ENCODE peak calls at places on chromosomes 6 and 20, in nine cellular contexts. I is MCF 10A, J is fibroblast of mammary gland, H is brain microvascular endothelial cell, Q is A549, W is cardiac muscle cell, L is GM20000, B is left lung, Z is neural crest cell. X is an unnamed sample.

GRCh38 chr20:18986895-18987580 is 173.5 kb downstream of the SCP2D1 start:
- DNase-seq in I (no peak), J (no peak), H (no peak), Q (no peak), W (no peak), L (no peak), B (no peak), Z (no peak), X (no peak)

GRCh38 chr20:19742974-19743649 is 14.9 kb upstream of the RIN2 start:
- DNase-seq in I (no peak), J (no peak), H (no peak), Q (no peak), W (no peak), L (no peak), B (no peak), Z (no peak), X (no peak)

GRCh38 chr6:137931849-137932465 is 64.9 kb downstream of the TNFAIP3 start:
- DNase-seq in I (no peak), J (no peak), H (no peak), Q (no peak), W (no peak), L (no peak), B (no peak), Z (no peak), X (no peak)

GRCh38 chr20:11917663-11918062 is at the start of gene BTBD3:
- DNase-seq in I (no peak), J (peak), H (peak), Q (no peak), W (peak), L (peak), B (peak), Z (no peak), X (peak)

GRCh38 chr6:41823178-41823577 is 35.7 kb downstream of the TOMM6 start:
- DNase-seq in I (no peak), J (no peak), H (no peak), Q (no peak), W (no peak), L (no peak), B (no peak), Z (no peak), X (no peak)

GRCh38 chr6:158376650-158377081 is 64.4 kb downstream of the TULP4 start:
- DNase-seq in I (peak), J (peak), H (no peak), Q (no peak), W (no peak), L (no peak), B (no peak), Z (no peak), X (peak)

GRCh38 chr20:35171753-35172433 is at the start of gene PROCR:
- DNase-seq in I (peak), J (peak), H (peak), Q (peak), W (peak), L (peak), B (peak), Z (no peak), X (peak)

GRCh38 chr6:170137911-170138910 is 152.7 kb downstream of the DLL1 start:
- DNase-seq in I (no peak), J (no peak), H (no peak), Q (no peak), W (no peak), L (peak), B (peak), Z (no peak), X (no peak)

GRCh38 chr6:30938730-30939129 is 2.0 kb upstream of the MUCL3 start:
- DNase-seq in I (peak), J (no peak), H (no peak), Q (no peak), W (no peak), L (no peak), B (no peak), Z (no peak), X (no peak)

GRCh38 chr6:30322527-30323501 is 3.9 kb upstream of the TRIM39 start:
- DNase-seq in I (peak), J (peak), H (peak), Q (no peak), W (peak), L (no peak), B (no peak), Z (no peak), X (no peak)

GRCh38 chr6:25701807-25702206 is 49.8 kb downstream of the SCGN start:
- DNase-seq in I (no peak), J (no peak), H (no peak), Q (no peak), W (no peak), L (no peak), B (no peak), Z (no peak), X (no peak)

GRCh38 chr6:25671652-25672051 is 19.6 kb downstream of the SCGN start:
- DNase-seq in I (no peak), J (no peak), H (no peak), Q (no peak), W (no peak), L (no peak), B (no peak), Z (no peak), X (no peak)

GRCh38 chr20:38272961-38273360 is 12.4 kb upstream of the KIAA1755 start:
- DNase-seq in I (no peak), J (peak), H (peak), Q (no peak), W (peak), L (no peak), B (no peak), Z (no peak), X (no peak)

GRCh38 chr6:122048570-122048969 is 350.9 kb upstream of the HSF2 start:
- DNase-seq in I (no peak), J (peak), H (no peak), Q (no peak), W (no peak), L (no peak), B (no peak), Z (no peak), X (no peak)

GRCh38 chr6:139327038-139327437 is 35.2 kb upstream of the TXLNB start:
- DNase-seq in I (no peak), J (no peak), H (no peak), Q (no peak), W (no peak), L (no peak), B (no peak), Z (no peak), X (no peak)

GRCh38 chr6:105769987-105770386 is 316.1 kb upstream of the PRDM1 start:
- DNase-seq in I (peak), J (peak), H (peak), Q (no peak), W (no peak), L (no peak), B (no peak), Z (no peak), X (no peak)

GRCh38 chr6:43781941-43782704 is 12.1 kb downstream of the VEGFA start:
- DNase-seq in I (no peak), J (no peak), H (no peak), Q (no peak), W (no peak), L (no peak), B (no peak), Z (no peak), X (peak)

GRCh38 chr6:113954653-113955052 is 16.3 kb downstream of the HDAC2 start:
- DNase-seq in I (no peak), J (no peak), H (no peak), Q (no peak), W (no peak), L (no peak), B (no peak), Z (no peak), X (no peak)

GRCh38 chr6:45000833-45001232 is 327.3 kb upstream of the RUNX2 start:
- DNase-seq in I (no peak), J (no peak), H (no peak), Q (no peak), W (no peak), L (no peak), B (no peak), Z (no peak), X (no peak)

GRCh38 chr6:82410151-82410621 is 46.6 kb downstream of the TPBG start:
- DNase-seq in I (peak), J (peak), H (peak), Q (no peak), W (peak), L (no peak), B (no peak), Z (no peak), X (no peak)

GRCh38 chr20:47677314-47678129 is 107.8 kb downstream of the SULF2 start:
- DNase-seq in I (peak), J (peak), H (no peak), Q (peak), W (peak), L (peak), B (no peak), Z (peak), X (peak)

GRCh38 chr20:62368629-62369507 is 1.8 kb upstream of the LAMA5 start:
- DNase-seq in I (peak), J (peak), H (no peak), Q (no peak), W (peak), L (no peak), B (no peak), Z (peak), X (peak)

GRCh38 chr20:32626859-32627636 is 41.9 kb upstream of the NOL4L start:
- DNase-seq in I (no peak), J (no peak), H (no peak), Q (no peak), W (no peak), L (no peak), B (no peak), Z (no peak), X (no peak)

GRCh38 chr6:147711511-147711910 is 203.0 kb downstream of the SAMD5 start:
- DNase-seq in I (no peak), J (no peak), H (no peak), Q (no peak), W (no peak), L (no peak), B (no peak), Z (no peak), X (no peak)

GRCh38 chr6:87664943-87665342 is 37.1 kb downstream of the AKIRIN2 start:
- DNase-seq in I (no peak), J (no peak), H (no peak), Q (no peak), W (no peak), L (no peak), B (no peak), Z (no peak), X (no peak)

GRCh38 chr6:52538252-52538905 is 38.5 kb downstream of the TRAM2 start:
- DNase-seq in I (peak), J (no peak), H (no peak), Q (no peak), W (no peak), L (no peak), B (no peak), Z (no peak), X (no peak)

GRCh38 chr6:54191460-54191859 is 80.2 kb downstream of the MLIP start:
- DNase-seq in I (no peak), J (peak), H (peak), Q (no peak), W (peak), L (no peak), B (no peak), Z (no peak), X (no peak)

GRCh38 chr6:112231609-112232060 is 22.7 kb downstream of the LAMA4 start:
- DNase-seq in I (peak), J (peak), H (no peak), Q (no peak), W (peak), L (no peak), B (no peak), Z (no peak), X (no peak)

GRCh38 chr6:31350973-31351733 is 5.8 kb downstream of the HLA-B start:
- DNase-seq in I (no peak), J (no peak), H (no peak), Q (no peak), W (no peak), L (no peak), B (no peak), Z (no peak), X (no peak)

GRCh38 chr6:5998741-5999687 is 7.7 kb downstream of the NRN1 start:
- DNase-seq in I (no peak), J (peak), H (no peak), Q (no peak), W (no peak), L (peak), B (no peak), Z (peak), X (peak)
- TF ChIP-seq CTCF in I (no peak), J (no peak), H (no peak), Q (no peak), W (no peak), L (no peak), B (no peak), Z (no peak), X (no peak)

DNA sequence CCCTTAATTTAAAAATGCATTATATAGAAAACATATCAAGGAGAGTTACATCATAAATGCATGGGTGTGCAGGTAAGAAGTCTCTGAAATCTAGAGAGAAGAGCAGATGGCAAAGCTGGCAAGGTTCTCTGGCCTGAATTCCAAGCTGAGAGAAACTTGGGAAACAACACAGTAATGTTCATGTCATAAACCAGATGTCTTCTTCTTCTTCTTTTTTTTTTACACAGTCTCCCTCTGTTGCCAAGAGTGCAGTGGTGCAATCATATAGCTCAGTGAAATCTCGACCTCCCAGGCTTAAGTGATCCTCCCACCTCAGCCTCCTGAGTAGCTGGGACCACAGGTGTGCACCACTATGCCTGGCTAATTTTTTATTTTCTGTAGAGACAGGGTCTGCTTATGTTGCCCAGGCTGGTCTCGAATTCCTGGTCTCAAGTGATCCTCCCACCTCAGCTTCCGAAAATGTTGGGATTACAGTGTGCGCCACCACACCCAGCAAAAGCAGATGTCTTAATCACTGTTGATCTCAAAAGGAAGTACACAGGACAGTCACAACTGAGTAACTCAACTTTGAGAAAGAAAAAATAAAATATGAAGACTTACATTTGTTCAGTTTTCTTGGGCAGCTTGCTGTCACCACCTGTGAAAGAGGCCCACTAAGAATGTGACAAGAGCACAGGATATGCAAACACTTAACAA is 77.3 kb downstream of the DNAAF9 start:
- DNase-seq in I (peak), J (peak), H (no peak), Q (no peak), W (peak), L (no peak), B (no peak), Z (no peak), X (no peak)
- TF ChIP-seq CTCF in I (no peak), J (peak), H (no peak), Q (peak), W (peak), L (no peak), B (no peak), Z (peak), X (no peak)

GRCh38 chr6:1698527-1698926 is 88.8 kb downstream of the FOXC1 start:
- DNase-seq in I (no peak), J (no peak), H (no peak), Q (no peak), W (no peak), L (no peak), B (no peak), Z (no peak), X (no peak)

GRCh38 chr6:1700283-1700967 is 90.7 kb downstream of the FOXC1 start:
- DNase-seq in I (no peak), J (no peak), H (no peak), Q (no peak), W (no peak), L (no peak), B (no peak), Z (no peak), X (no peak)

GRCh38 chr6:1696495-1696850 is 86.8 kb downstream of the FOXC1 start:
- DNase-seq in I (no peak), J (no peak), H (no peak), Q (no peak), W (no peak), L (no peak), B (no peak), Z (no peak), X (no peak)

GRCh38 chr6:1695546-1696494 is 86.1 kb downstream of the FOXC1 start:
- DNase-seq in I (no peak), J (peak), H (no peak), Q (no peak), W (no peak), L (no peak), B (no peak), Z (no peak), X (no peak)

GRCh38 chr6:1697688-1698351 is 88.1 kb downstream of the FOXC1 start:
- DNase-seq in I (no peak), J (no peak), H (no peak), Q (no peak), W (no peak), L (no peak), B (no peak), Z (no peak), X (no peak)
- TF ChIP-seq CTCF in I (no peak), J (no peak), H (no peak), Q (no peak), W (no peak), L (no peak), B (no peak), Z (no peak), X (no peak)

DNA sequence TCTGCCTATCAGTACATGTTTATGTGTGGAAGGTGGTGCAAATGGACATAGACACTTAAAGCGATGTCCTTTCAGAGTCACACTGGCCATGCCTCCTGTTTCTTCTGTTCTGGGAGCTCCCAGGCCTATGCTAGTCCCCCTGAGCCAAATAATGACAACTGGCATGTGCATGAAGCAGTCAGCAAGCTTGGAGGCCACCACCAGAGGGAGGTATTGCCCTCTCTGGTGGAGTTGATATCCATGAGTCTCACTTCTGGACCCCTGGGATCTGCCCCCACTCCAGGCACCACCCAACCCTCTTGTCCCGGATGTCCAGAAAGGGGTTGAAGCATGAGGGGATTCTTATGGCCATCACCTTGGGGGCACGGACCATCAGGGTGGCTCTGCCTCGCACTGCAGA is 172.2 kb downstream of the AIG1 start:
- DNase-seq in I (peak), J (peak), H (peak), Q (peak), W (peak), L (peak), B (no peak), Z (peak), X (peak)
- TF ChIP-seq CTCF in I (peak), J (peak), H (peak), Q (peak), W (peak), L (peak), B (peak), Z (peak), X (peak)

GRCh38 chr20:9352740-9353139 is 161.7 kb upstream of the LAMP5 start:
- DNase-seq in I (no peak), J (no peak), H (no peak), Q (no peak), W (no peak), L (no peak), B (no peak), Z (no peak), X (no peak)

GRCh38 chr20:9353916-9354276 is 160.5 kb upstream of the LAMP5 start:
- DNase-seq in I (peak), J (peak), H (no peak), Q (no peak), W (peak), L (no peak), B (no peak), Z (no peak), X (no peak)

GRCh38 chr20:9349256-9349655 is 165.1 kb upstream of the LAMP5 start:
- DNase-seq in I (no peak), J (no peak), H (no peak), Q (no peak), W (no peak), L (no peak), B (no peak), Z (no peak), X (no peak)

GRCh38 chr20:9354579-9354978 is 159.8 kb upstream of the LAMP5 start:
- DNase-seq in I (no peak), J (no peak), H (no peak), Q (no peak), W (no peak), L (no peak), B (no peak), Z (no peak), X (no peak)

GRCh38 chr20:9353180-9353915 is 161.0 kb upstream of the LAMP5 start:
- DNase-seq in I (no peak), J (peak), H (no peak), Q (no peak), W (no peak), L (no peak), B (no peak), Z (no peak), X (no peak)
- TF ChIP-seq CTCF in I (no peak), J (peak), H (peak), Q (no peak), W (peak), L (no peak), B (no peak), Z (no peak), X (no peak)

DNA sequence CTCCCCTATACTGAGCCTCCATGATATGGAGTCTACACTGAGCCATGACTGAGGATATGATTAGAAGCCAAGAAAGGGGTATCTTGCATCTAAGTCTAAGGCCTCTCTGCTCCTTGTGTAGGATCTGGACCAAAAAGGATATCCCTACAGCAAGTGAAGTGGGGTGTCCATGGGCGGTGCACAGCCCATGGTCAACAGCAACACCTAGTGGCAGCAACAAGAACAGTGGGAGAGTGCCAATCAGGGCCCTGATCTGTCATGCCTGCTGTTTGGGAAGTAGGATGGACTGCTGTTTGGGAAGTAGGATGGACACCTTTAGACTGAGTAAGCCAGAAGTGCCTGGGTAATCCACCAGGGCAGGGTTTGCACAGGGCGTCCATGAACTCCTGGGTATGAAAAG is 22.4 kb downstream of the PTGIS start:
- DNase-seq in I (no peak), J (no peak), H (no peak), Q (peak), W (no peak), L (no peak), B (no peak), Z (no peak), X (no peak)
- TF ChIP-seq CTCF in I (no peak), J (peak), H (peak), Q (no peak), W (peak), L (no peak), B (no peak), Z (peak), X (peak)

GRCh38 chr6:161414800-161415199 is 140.9 kb upstream of the AGPAT4 start:
- DNase-seq in I (no peak), J (no peak), H (no peak), Q (no peak), W (no peak), L (no peak), B (no peak), Z (no peak), X (no peak)
- TF ChIP-seq CTCF in I (no peak), J (no peak), H (no peak), Q (no peak), W (no peak), L (no peak), B (no peak), Z (no peak), X (no peak)